ENCODE peak calls at places on chromosome 3, in eight cellular contexts. L is endothelial cell of umbilical vein, I is GM12864, R is left ventricle myocardium inferior, E is cardiac muscle cell, N is astrocyte of the cerebellum, G is colonic mucosa, Q is fibroblast of pulmonary artery. M is an unnamed sample.

GRCh38 chr3:100269410-100270217 is 8.8 kb downstream of the TBC1D23 start:
- DNase-seq in L (peak; percentile 34), I (no peak), R (no peak), E (no peak), N (peak; percentile 98), G (no peak), Q (peak; percentile 69), M (no peak)

GRCh38 chr3:107661447-107662108 is 138.8 kb downstream of the BBX start:
- DNase-seq in L (no peak), I (no peak), R (no peak), E (no peak), N (no peak), G (no peak), Q (peak; percentile 33), M (no peak)

GRCh38 chr3:31462050-31462569 is 70.6 kb upstream of the STT3B start:
- DNase-seq in L (peak; percentile 40), I (no peak), R (no peak), E (no peak), N (no peak), G (peak; percentile 47), Q (peak; percentile 10), M (no peak)

GRCh38 chr3:27713435-27713880 is 8.7 kb downstream of the EOMES start:
- DNase-seq in L (no peak), I (no peak), R (no peak), E (peak; percentile 16), N (no peak), G (peak; percentile 37), Q (no peak), M (no peak)

GRCh38 chr3:144645300-144645699 is 673.7 kb downstream of the DIPK2A start:
- DNase-seq in L (no peak), I (no peak), R (no peak), E (no peak), N (no peak), G (no peak), Q (no peak), M (no peak)

GRCh38 chr3:186589856-186590579 is 19.5 kb downstream of the DNAJB11 start:
- DNase-seq in L (no peak), I (no peak), R (no peak), E (no peak), N (no peak), G (no peak), Q (peak; percentile 49), M (peak; percentile 42)

GRCh38 chr3:132079150-132079549 is 44.3 kb upstream of the CPNE4 start:
- DNase-seq in L (no peak), I (no peak), R (no peak), E (peak; percentile 5), N (no peak), G (no peak), Q (peak; percentile 67), M (no peak)

GRCh38 chr3:97882975-97883598 is 61.3 kb downstream of the CRYBG3 start:
- DNase-seq in L (peak; percentile 74), I (no peak), R (no peak), E (no peak), N (peak; percentile 71), G (no peak), Q (peak; percentile 73), M (peak; percentile 58)

GRCh38 chr3:41477399-41478014 is 278.2 kb downstream of the CTNNB1 start:
- DNase-seq in L (no peak), I (no peak), R (no peak), E (no peak), N (no peak), G (no peak), Q (no peak), M (no peak)

GRCh38 chr3:89571707-89572106 is 464.3 kb downstream of the EPHA3 start:
- DNase-seq in L (no peak), I (no peak), R (peak; percentile 31), E (peak; percentile 4), N (no peak), G (no peak), Q (no peak), M (no peak)

GRCh38 chr3:111892070-111892469 is 33.0 kb downstream of the PHLDB2 start:
- DNase-seq in L (no peak), I (no peak), R (no peak), E (no peak), N (no peak), G (no peak), Q (no peak), M (no peak)

GRCh38 chr3:140497331-140497730 is 180.5 kb upstream of the TRIM42 start:
- DNase-seq in L (no peak), I (no peak), R (no peak), E (no peak), N (no peak), G (no peak), Q (no peak), M (no peak)

GRCh38 chr3:41148901-41149300 is 50.4 kb upstream of the CTNNB1 start:
- DNase-seq in L (peak; percentile 91), I (no peak), R (no peak), E (no peak), N (no peak), G (no peak), Q (no peak), M (no peak)

GRCh38 chr3:157408499-157409149 is 28.0 kb upstream of the PTX3 start:
- DNase-seq in L (no peak), I (no peak), R (no peak), E (no peak), N (no peak), G (no peak), Q (no peak), M (peak; percentile 59)

GRCh38 chr3:151276038-151277027 is 2.0 kb downstream of the P2RY14 start:
- DNase-seq in L (no peak), I (no peak), R (no peak), E (no peak), N (no peak), G (no peak), Q (no peak), M (no peak)

DNA sequence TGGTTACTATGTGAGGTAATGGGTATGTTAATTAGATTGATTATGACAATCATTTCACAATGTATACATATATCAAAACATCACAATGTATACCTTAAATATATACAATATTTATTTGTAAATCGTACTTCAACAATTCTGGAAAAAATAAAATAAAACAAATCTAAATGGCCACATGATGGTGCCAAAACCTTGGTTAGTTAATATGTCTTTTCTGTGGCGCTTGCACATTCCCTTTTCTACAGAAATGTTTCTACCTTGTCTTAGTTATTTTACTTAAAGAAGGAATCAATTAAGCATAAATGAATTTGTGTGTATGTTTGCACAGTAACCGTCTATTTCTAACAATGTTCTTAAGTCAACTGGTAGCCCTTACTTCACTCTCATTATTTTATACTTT is 53.4 kb downstream of the OXSM start:
- DNase-seq in L (no peak), I (no peak), R (no peak), E (no peak), N (no peak), G (no peak), Q (peak; percentile 17), M (no peak)
- TF ChIP-seq CTCF in L (no peak), I (no peak), R (peak; percentile 30), E (no peak), N (no peak), G (no peak), Q (no peak), M (no peak)

GRCh38 chr3:133408961-133409360 is 9.1 kb downstream of the BFSP2 start:
- DNase-seq in L (no peak), I (no peak), R (no peak), E (no peak), N (peak; percentile 39), G (no peak), Q (peak; percentile 49), M (no peak)

GRCh38 chr3:133408366-133408765 is 8.5 kb downstream of the BFSP2 start:
- DNase-seq in L (no peak), I (no peak), R (no peak), E (no peak), N (no peak), G (no peak), Q (no peak), M (no peak)

GRCh38 chr3:133412511-133413165 is 12.8 kb downstream of the BFSP2 start:
- DNase-seq in L (no peak), I (no peak), R (no peak), E (no peak), N (no peak), G (no peak), Q (peak; percentile 61), M (no peak)

GRCh38 chr3:133413166-133414020 is 13.5 kb downstream of the BFSP2 start:
- DNase-seq in L (no peak), I (no peak), R (no peak), E (peak; percentile 29), N (no peak), G (no peak), Q (peak; percentile 50), M (no peak)

GRCh38 chr3:133410191-133410892 is 10.5 kb downstream of the BFSP2 start:
- DNase-seq in L (no peak), I (no peak), R (no peak), E (peak; percentile 16), N (no peak), G (no peak), Q (no peak), M (no peak)
- TF ChIP-seq CTCF in L (no peak), I (no peak), R (no peak), E (no peak), N (no peak), G (no peak), Q (no peak), M (no peak)

GRCh38 chr3:57647292-57647940 is 45.5 kb downstream of the DENND6A start:
- DNase-seq in L (no peak), I (no peak), R (no peak), E (no peak), N (no peak), G (no peak), Q (no peak), M (no peak)

GRCh38 chr3:57652203-57652602 is 40.7 kb downstream of the DENND6A start:
- DNase-seq in L (no peak), I (no peak), R (no peak), E (no peak), N (no peak), G (no peak), Q (no peak), M (no peak)

GRCh38 chr3:57646723-57647122 is 46.2 kb downstream of the DENND6A start:
- DNase-seq in L (peak; percentile 34), I (no peak), R (no peak), E (peak; percentile 15), N (no peak), G (no peak), Q (peak; percentile 71), M (no peak)
- TF ChIP-seq CTCF in L (no peak), I (no peak), R (peak; percentile 54), E (peak; percentile 33), N (peak; percentile 9), G (no peak), Q (peak; percentile 30), M (no peak)

DNA sequence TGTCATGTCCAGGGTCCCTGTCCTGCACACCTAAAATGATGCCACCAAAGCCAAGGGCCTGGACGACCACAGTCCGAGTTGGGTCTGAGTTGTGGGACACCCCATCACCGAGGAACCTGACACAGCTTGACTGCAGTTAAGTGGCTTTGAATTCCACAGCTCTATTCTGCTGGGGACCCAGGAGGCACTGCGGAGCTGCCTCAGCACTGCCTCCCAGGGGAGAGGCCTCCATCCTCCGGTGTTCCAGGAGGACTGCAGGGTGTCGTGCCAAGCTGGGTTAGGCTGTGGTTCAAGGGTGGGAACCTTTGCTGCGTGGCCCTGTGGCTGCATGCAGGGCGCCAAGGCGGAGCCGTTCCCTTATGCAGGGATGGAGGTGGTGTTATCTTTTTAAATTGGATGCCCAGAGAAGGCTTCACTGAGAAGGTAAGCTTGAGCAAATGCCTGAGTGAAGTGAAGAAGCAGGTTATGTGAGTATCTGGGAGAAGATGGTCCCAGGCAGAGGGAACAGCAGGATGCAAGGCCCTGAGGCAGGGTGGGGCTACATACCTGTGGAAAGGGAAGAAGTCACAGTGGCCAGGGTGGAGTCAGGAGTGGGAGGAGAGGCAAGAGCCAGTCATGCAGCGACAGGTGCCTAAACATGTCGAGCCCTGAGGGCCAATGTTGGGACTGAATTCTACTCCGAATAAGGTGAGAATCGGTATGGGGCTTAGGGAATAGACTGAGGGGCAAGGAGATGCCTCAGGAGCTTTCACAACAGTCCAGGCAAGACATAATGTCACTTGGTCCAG is 144.8 kb downstream of the TPRA1 start:
- DNase-seq in L (no peak), I (no peak), R (no peak), E (no peak), N (no peak), G (no peak), Q (no peak), M (no peak)
- TF ChIP-seq CTCF in L (no peak), I (no peak), R (no peak), E (no peak), N (no peak), G (no peak), Q (no peak), M (no peak)